ENCODE peak calls at places on chromosomes 11 and 22, in six cellular contexts. F is HL-60, J is stomach, S is ovary, Q is RWPE2, P is fibroblast of lung. H is an unnamed sample.

GRCh38 chr11:18737642-18738041 is 11.7 kb upstream of the IGSF22 start:
- DNase-seq in F (no peak), J (no peak), S (no peak), Q (no peak), P (no peak), H (no peak)

GRCh38 chr11:78868563-78868962 is 293.9 kb upstream of the NARS2 start:
- DNase-seq in F (no peak), J (no peak), S (no peak), Q (no peak), P (no peak), H (no peak)

GRCh38 chr22:39898997-39899396 is 1.9 kb upstream of the GRAP2 start:
- DNase-seq in F (peak; percentile 62), J (no peak), S (no peak), Q (no peak), P (no peak), H (peak; percentile 89)

GRCh38 chr11:12777208-12777874 is 103.1 kb downstream of the TEAD1 start:
- DNase-seq in F (no peak), J (no peak), S (no peak), Q (no peak), P (no peak), H (no peak)

GRCh38 chr11:130427581-130428211 is 713 bp downstream of the ADAMTS8 start:
- DNase-seq in F (no peak), J (no peak), S (no peak), Q (no peak), P (no peak), H (no peak)

GRCh38 chr11:86066606-86067229 is 2.2 kb downstream of the PICALM start:
- DNase-seq in F (no peak), J (no peak), S (no peak), Q (no peak), P (no peak), H (no peak)

GRCh38 chr11:46332568-46333128 is 14.6 kb upstream of the DGKZ start:
- DNase-seq in F (no peak), J (no peak), S (no peak), Q (no peak), P (no peak), H (no peak)

GRCh38 chr11:611001-611996 is 4.5 kb downstream of the IRF7 start:
- DNase-seq in F (no peak), J (no peak), S (no peak), Q (peak; percentile 65), P (no peak), H (no peak)

GRCh38 chr11:20050551-20051333 is 109.5 kb downstream of the DBX1 start:
- DNase-seq in F (no peak), J (no peak), S (no peak), Q (peak; percentile 84), P (peak; percentile 93), H (no peak)

GRCh38 chr11:131146817-131147490 is 223.5 kb upstream of the NTM start:
- DNase-seq in F (no peak), J (no peak), S (no peak), Q (no peak), P (peak; percentile 8), H (no peak)

GRCh38 chr22:41048791-41049717 is 43.3 kb upstream of the EP300 start:
- DNase-seq in F (no peak), J (peak; percentile 34), S (peak; percentile 73), Q (no peak), P (peak; percentile 80), H (no peak)

GRCh38 chr11:87215236-87215635 is 177.5 kb downstream of the TMEM135 start:
- DNase-seq in F (no peak), J (no peak), S (no peak), Q (no peak), P (no peak), H (no peak)

GRCh38 chr22:23182289-23183106 is 2.2 kb downstream of the BCR start:
- DNase-seq in F (no peak), J (no peak), S (no peak), Q (no peak), P (peak; percentile 41), H (peak; percentile 67)

GRCh38 chr22:17366830-17367229 is 2.4 kb upstream of the CECR2 start:
- DNase-seq in F (no peak), J (no peak), S (peak; percentile 10), Q (no peak), P (no peak), H (peak; percentile 29)

GRCh38 chr22:31461699-31462098 is 27.9 kb downstream of the EIF4ENIF1 start:
- DNase-seq in F (no peak), J (no peak), S (no peak), Q (no peak), P (no peak), H (no peak)

GRCh38 chr22:22591348-22592299 is 32.6 kb upstream of the PRAME start:
- DNase-seq in F (no peak), J (no peak), S (no peak), Q (no peak), P (peak; percentile 2), H (no peak)

GRCh38 chr11:76086713-76087635 is 119.3 kb downstream of the WNT11 start:
- DNase-seq in F (no peak), J (no peak), S (no peak), Q (no peak), P (peak; percentile 73), H (no peak)

GRCh38 chr11:67400942-67401494 is 640 bp downstream of the PPP1CA start:
- DNase-seq in F (no peak), J (no peak), S (no peak), Q (no peak), P (no peak), H (no peak)

GRCh38 chr11:63489879-63490278 is 1.1 kb downstream of the PLAAT5 start:
- DNase-seq in F (no peak), J (no peak), S (no peak), Q (no peak), P (peak; percentile 85), H (peak; percentile 12)

GRCh38 chr11:118998822-118999221 is 884 bp downstream of the CENATAC start:
- DNase-seq in F (no peak), J (peak; percentile 35), S (peak; percentile 31), Q (no peak), P (peak; percentile 89), H (no peak)

GRCh38 chr11:115924744-115925567 is 420.7 kb upstream of the CADM1 start:
- DNase-seq in F (no peak), J (no peak), S (no peak), Q (no peak), P (peak; percentile 88), H (peak; percentile 96)

GRCh38 chr11:54558919-54559318 is 44.9 kb downstream of the OR4C46 start:
- DNase-seq in F (no peak), J (no peak), S (no peak), Q (no peak), P (no peak), H (no peak)
- TF ChIP-seq CTCF in F (no peak), J (no peak), S (no peak), Q (no peak), P (no peak), H (no peak)

DNA sequence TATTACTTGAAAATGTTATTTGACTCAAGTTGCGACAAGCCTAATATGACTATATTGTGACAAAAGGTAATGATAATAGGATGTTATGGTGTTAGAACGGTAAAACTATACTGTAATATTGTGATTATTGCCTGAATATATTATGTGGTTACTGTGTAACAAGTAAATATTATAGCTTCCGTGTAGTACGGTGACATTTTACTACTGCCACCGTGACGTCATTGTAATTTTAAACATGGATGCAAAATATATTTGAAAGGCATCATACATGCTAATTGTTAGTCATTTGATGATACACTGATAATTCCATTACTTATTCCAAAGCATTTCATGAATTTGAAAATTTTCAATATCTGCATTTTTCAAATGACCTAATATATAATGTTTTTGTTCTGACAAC is 2.5 kb downstream of the ELP4 start:
- DNase-seq in F (no peak), J (no peak), S (no peak), Q (no peak), P (no peak), H (no peak)
- H3K4me3 ChIP-seq in F (no peak overlapping the region), J (no peak overlapping the region), S (no peak overlapping the region), Q (no peak overlapping the region), P (no peak overlapping the region), H (no peak overlapping the region)

DNA sequence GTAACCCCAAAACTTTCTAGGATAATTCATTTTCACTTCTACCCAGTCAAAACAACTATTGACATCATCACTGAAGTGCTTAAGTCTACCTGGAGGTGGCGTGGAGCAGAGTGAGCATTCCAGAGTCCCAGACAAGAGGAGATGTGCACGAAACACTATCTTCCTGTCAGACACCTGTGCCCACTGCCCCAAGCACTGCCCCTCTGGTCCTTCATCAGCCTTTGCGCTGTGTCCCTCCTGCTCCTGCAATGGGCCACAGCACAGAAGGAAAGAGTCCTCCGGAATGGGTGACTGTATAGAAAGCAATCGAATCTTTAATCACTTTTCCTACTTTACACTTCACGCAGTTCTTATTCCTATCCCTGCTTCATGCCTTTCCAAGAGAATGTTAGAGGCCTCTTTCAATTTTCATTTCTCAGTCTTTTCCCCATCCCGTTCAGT is 512 bp upstream of the GRIA4 start:
- DNase-seq in F (no peak), J (no peak), S (no peak), Q (no peak), P (no peak), H (peak; percentile 36)
- TF ChIP-seq CTCF in F (no peak), J (no peak), S (no peak), Q (peak; percentile 46), P (no peak), H (peak; percentile 35)

DNA sequence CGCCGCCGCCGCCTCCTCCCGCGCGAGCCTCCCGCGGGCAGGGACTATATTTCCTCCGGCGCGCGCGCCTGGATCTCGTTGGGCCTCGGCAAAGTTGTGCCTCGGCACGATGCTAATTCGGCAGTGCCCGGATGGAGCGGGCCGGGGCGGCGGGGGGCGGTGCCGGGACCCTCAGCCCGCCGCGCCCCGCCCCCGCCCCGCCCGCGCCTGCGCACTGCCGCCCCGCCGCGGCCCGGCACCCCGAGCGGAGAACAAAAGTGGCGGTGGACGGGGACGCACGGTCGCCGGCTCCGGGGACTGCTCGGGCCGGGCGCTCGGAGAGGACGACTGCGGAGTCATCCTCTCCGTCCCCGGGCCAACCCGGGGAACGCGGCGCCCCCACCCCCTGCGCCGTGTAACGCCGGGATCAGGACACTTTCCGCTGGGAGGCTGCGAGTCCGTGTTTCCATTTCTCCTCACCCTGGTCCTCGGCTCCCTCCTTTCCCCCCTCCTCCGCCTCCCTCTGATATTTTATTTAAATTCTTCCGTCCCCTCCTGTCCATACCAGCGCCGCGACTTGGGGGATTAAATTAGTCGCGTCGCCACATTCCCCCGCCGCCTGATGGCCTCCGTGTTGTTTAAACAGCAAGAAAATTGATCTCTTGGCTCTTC is at the start of gene PHF21B:
- DNase-seq in F (no peak), J (peak; percentile 37), S (peak; percentile 82), Q (no peak), P (peak; percentile 40), H (peak; percentile 40)
- H3K4me3 ChIP-seq in F (no peak within 1 kb of the TSS), J (peak within 1 kb of the TSS; percentile 70), S (peak within 1 kb of the TSS; percentile 46), Q (peak within 1 kb of the TSS; percentile 40), P (peak within 1 kb of the TSS; percentile 61), H (peak within 1 kb of the TSS; percentile 58)

GRCh38 chr11:9092846-9093778 is 1.7 kb upstream of the SCUBE2 start:
- DNase-seq in F (no peak), J (no peak), S (no peak), Q (no peak), P (no peak), H (no peak)
- TF ChIP-seq CTCF in F (no peak), J (no peak), S (no peak), Q (peak; percentile 45), P (no peak), H (no peak)

H was measured in GM12865.